ENCODE peak calls at places on chromosome X, in five cellular contexts. U, C, H, D and A are unnamed samples.

GRCh38 chrX:48814722-48815121 is 11.6 kb upstream of the ERAS start:
- DNase-seq in C (no peak), D (no peak), U (no peak), H (no peak), A (no peak)

GRCh38 chrX:103779156-103779555 is 2.5 kb downstream of the PLP1 start:
- DNase-seq in H (no peak), C (no peak), U (no peak), D (peak), A (peak)

GRCh38 chrX:102155806-102156179 is at the start of gene BEX5:
- DNase-seq in H (peak), C (peak), U (peak), D (peak), A (no peak)

GRCh38 chrX:1609311-1609710 is 5.5 kb upstream of the ASMT start:
- DNase-seq in C (no peak), U (no peak), H (no peak), D (no peak), A (no peak)

GRCh38 chrX:13376857-13377441 is 57.1 kb upstream of the ATXN3L start:
- DNase-seq in D (peak), H (no peak), C (peak), U (peak), A (peak)

GRCh38 chrX:20372533-20372932 is 105.8 kb upstream of the RPS6KA3 start:
- DNase-seq in U (no peak), C (no peak), D (no peak), H (no peak), A (peak)

GRCh38 chrX:134745636-134746378 is 87.5 kb upstream of the PLAC1 start:
- DNase-seq in C (no peak), H (no peak), U (no peak), D (no peak), A (no peak)

GRCh38 chrX:45006002-45006800 is 133.2 kb downstream of the KDM6A start:
- DNase-seq in H (no peak), U (no peak), C (peak), D (peak), A (no peak)

GRCh38 chrX:11665144-11666040 is at the start of gene ARHGAP6:
- DNase-seq in D (peak), C (peak), U (peak), H (peak), A (peak)

GRCh38 chrX:54386314-54386713 is 28.5 kb upstream of the WNK3 start:
- DNase-seq in H (no peak), C (no peak), U (no peak), D (no peak), A (peak)

GRCh38 chrX:40081679-40082068 is 16.1 kb downstream of the BCOR start:
- DNase-seq in U (no peak), D (no peak), H (no peak), C (no peak), A (no peak)

GRCh38 chrX:95678679-95679078 is 1006.0 kb upstream of the DIAPH2 start:
- DNase-seq in H (no peak), D (no peak), U (no peak), C (no peak), A (no peak)
- TF ChIP-seq CTCF in H (no peak), D (no peak), U (no peak), C (no peak), A (no peak)

DNA sequence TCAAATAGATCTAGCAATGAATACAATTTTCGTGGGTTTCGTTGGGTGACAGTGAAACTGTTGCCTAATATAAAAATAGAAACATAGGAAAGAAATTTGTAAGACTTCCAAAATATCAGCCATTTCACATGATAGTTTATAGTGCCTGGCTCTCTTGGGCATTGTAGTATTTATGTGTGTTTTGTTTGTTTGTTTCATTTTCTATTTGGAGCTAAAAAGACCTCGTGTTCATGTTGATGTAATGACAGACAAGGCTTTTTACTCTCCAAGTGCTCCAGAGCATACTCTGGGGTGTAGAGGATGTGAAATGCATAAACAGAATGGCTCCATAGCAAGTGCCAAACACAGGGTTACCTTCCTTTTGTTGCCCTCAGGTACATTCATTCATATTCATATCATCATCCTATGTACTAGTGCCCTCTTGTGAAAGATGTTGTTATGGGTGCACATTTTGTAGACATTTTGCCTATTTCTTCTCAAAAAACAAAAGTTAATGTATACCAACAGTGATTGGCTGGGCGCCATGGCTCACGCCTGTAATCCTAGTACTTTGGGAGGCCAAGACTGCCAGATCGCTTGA is 100.7 kb upstream of the AMOT start:
- DNase-seq in D (no peak), U (peak), H (no peak), C (no peak), A (no peak)
- H3K4me3 ChIP-seq in D (no peak), U (no peak), H (no peak), C (no peak), A (no peak)

GRCh38 chrX:73127700-73128241 is 48.5 kb upstream of the PABPC1L2A start:
- DNase-seq in U (peak), H (peak), C (no peak), D (no peak), A (no peak)
- TF ChIP-seq CTCF in U (no peak), H (no peak), C (no peak), D (no peak), A (no peak)

GRCh38 chrX:115946059-115946458 is 224.5 kb upstream of the AGTR2 start:
- DNase-seq in D (no peak), U (no peak), H (no peak), C (no peak), A (no peak)

GRCh38 chrX:115948018-115948923 is 222.3 kb upstream of the AGTR2 start:
- DNase-seq in D (no peak), U (no peak), H (no peak), C (no peak), A (no peak)

GRCh38 chrX:115952417-115953092 is 218.0 kb upstream of the AGTR2 start:
- DNase-seq in H (no peak), D (no peak), U (no peak), C (no peak), A (no peak)

GRCh38 chrX:115949900-115950822 is 220.4 kb upstream of the AGTR2 start:
- DNase-seq in D (no peak), H (no peak), C (no peak), U (no peak), A (no peak)
- H3K4me3 ChIP-seq in D (no peak), H (no peak), C (no peak), U (no peak), A (no peak)

DNA sequence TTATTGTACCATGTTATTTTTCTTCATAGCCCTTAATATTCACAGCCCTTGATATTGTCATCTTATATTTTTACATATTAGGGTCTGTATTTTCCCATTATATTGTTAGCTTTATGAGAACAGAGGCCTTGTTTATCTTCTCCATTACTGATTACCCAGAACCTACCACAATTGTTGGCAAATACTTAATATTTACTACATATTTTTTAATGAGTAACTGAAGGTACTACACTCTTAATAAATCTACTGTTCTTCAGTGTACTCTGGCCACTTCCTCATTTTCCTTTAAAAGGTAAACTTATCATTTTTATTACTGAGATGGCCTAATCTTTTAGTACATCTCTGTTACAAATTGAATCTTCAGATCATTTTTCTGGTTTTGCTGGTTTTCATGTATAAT is 133.5 kb downstream of the COL4A5 start:
- DNase-seq in H (no peak), C (no peak), U (no peak), D (no peak), A (no peak)
- TF ChIP-seq CTCF in H (no peak), C (no peak), U (no peak), D (no peak), A (no peak)

DNA sequence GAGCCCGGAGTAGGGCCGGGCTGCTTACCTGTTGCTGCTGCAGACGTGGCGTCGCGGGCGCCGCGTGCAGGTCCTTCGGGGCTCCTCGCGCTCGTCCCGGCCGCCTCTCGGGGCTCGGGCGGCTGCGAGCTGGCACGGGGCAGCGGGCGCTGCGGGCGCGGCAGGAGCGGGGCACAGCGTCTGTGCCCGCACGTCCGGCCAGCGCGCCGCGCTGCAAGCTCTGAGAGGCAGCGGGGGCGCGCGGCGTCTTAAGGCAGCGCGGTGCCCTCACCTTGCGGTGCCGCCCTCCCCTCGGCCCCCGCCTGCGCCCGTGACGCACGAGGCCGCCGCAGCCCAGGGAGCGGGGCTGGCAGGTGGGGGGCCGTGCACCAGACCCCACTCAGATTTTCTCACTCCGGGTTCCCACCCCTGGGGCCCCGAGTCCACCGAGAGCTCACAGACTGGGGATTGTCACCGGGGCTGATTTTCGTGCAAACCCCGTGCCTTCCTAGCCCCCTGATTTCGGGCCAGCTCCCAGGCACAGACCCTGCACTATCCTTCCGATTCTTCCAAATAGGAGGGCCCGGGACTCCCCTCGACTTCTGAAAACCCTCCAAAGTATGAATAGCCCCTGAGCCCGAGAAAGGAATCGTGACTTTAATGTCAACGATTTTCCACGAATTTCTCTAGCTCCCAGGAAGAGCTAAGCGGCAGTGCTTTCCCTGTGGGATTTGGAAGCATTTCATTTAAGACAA is at the start of gene GPR101:
- DNase-seq in C (no peak), H (peak), U (no peak), D (no peak), A (no peak)
- H3K4me3 ChIP-seq in C (no peak), H (peak), U (no peak), D (no peak), A (no peak)